ENCODE peak calls at places on chromosomes 6 and 20, in nine cellular contexts. R is HepG2, U is nucleus accumbens, M is body of pancreas, E is NCI-H2029, Z is NCI-H82, Y is spleen, L is H4, A is NCI-H1105 treated with DMSO at 0.1 percent for 48 hours. I is an unnamed sample.

GRCh38 chr20:50320910-50321796 is 130.5 kb downstream of the CEBPB start:
- DNase-seq in R (peak), U (no peak), M (peak), E (no peak), Z (no peak), Y (peak), L (peak), A (no peak), I (no peak)

GRCh38 chr20:57500235-57500634 is 24.7 kb downstream of the CTCFL start:
- DNase-seq in R (no peak), U (no peak), M (no peak), E (no peak), Z (no peak), Y (no peak), L (no peak), A (no peak), I (no peak)

GRCh38 chr6:134959603-134960002 is 9.7 kb upstream of the ALDH8A1 start:
- DNase-seq in R (no peak), U (no peak), M (no peak), E (no peak), Z (no peak), Y (no peak), L (no peak), A (no peak), I (no peak)

GRCh38 chr20:36519012-36519719 is 22.2 kb upstream of the MYL9 start:
- DNase-seq in R (no peak), U (no peak), M (no peak), E (no peak), Z (no peak), Y (no peak), L (no peak), A (no peak), I (no peak)

GRCh38 chr20:24764825-24765224 is 184.2 kb upstream of the CST7 start:
- DNase-seq in R (no peak), U (no peak), M (no peak), E (no peak), Z (no peak), Y (peak), L (no peak), A (no peak), I (no peak)

GRCh38 chr6:42260972-42261371 is 43.3 kb upstream of the MRPS10 start:
- DNase-seq in R (no peak), U (no peak), M (no peak), E (no peak), Z (peak), Y (no peak), L (no peak), A (no peak), I (no peak)

GRCh38 chr20:1330075-1330830 is 1.3 kb upstream of the SDCBP2 start:
- DNase-seq in R (no peak), U (peak), M (peak), E (no peak), Z (no peak), Y (peak), L (peak), A (no peak), I (no peak)

GRCh38 chr6:71510057-71510713 is 221.6 kb downstream of the OGFRL1 start:
- DNase-seq in R (peak), U (peak), M (peak), E (no peak), Z (peak), Y (peak), L (peak), A (peak), I (no peak)